ENCODE peak calls at places on chromosomes 11 and 22, in four cellular contexts. V is left ventricle myocardium inferior, E is sigmoid colon, F is mammary epithelial cell. M is an unnamed sample.

GRCh38 chr22:49647346-49648026 is 180.2 kb downstream of the BRD1 start:
- DNase-seq in V (no peak), E (no peak), F (no peak), M (no peak)

GRCh38 chr11:85884581-85885021 is 29.4 kb downstream of the CCDC83 start:
- DNase-seq in V (no peak), E (no peak), F (no peak), M (no peak)

GRCh38 chr11:12540913-12541587 is 133.2 kb upstream of the TEAD1 start:
- DNase-seq in V (no peak), E (peak), F (no peak), M (peak)

GRCh38 chr11:62552465-62552782 is 5.8 kb upstream of the AHNAK start:
- DNase-seq in V (peak), E (peak), F (no peak), M (peak)

GRCh38 chr11:120652705-120653335 is 141.3 kb downstream of the GRIK4 start:
- DNase-seq in V (no peak), E (no peak), F (no peak), M (no peak)

GRCh38 chr22:29469755-29470154 is 10.3 kb upstream of the NEFH start:
- DNase-seq in V (no peak), E (no peak), F (no peak), M (no peak)

GRCh38 chr11:34960277-34960676 is 43.9 kb downstream of the PDHX start:
- DNase-seq in V (peak), E (no peak), F (no peak), M (no peak)

GRCh38 chr11:10351435-10351767 is 46.5 kb downstream of the ADM start:
- DNase-seq in V (peak), E (no peak), F (no peak), M (peak)

GRCh38 chr11:85759915-85760314 is 51.0 kb downstream of the SYTL2 start:
- DNase-seq in V (no peak), E (no peak), F (peak), M (no peak)

GRCh38 chr11:13098067-13098466 is 89.0 kb downstream of the RASSF10 start:
- DNase-seq in V (no peak), E (no peak), F (peak), M (no peak)

GRCh38 chr11:33515347-33515746 is 185.3 kb downstream of the C11orf91 start:
- DNase-seq in V (no peak), E (no peak), F (peak), M (peak)

GRCh38 chr11:35377262-35377661 is 42.1 kb downstream of the SLC1A2 start:
- DNase-seq in V (no peak), E (no peak), F (no peak), M (no peak)

GRCh38 chr11:44596541-44597276 is 31.2 kb downstream of the CD82 start:
- DNase-seq in V (no peak), E (no peak), F (peak), M (no peak)

GRCh38 chr11:61111786-61112517 is 9.7 kb downstream of the CD5 start:
- DNase-seq in V (no peak), E (peak), F (no peak), M (no peak)

GRCh38 chr11:35927730-35928129 is 16.1 kb upstream of the LDLRAD3 start:
- DNase-seq in V (peak), E (peak), F (peak), M (peak)

GRCh38 chr11:19498986-19499669 is 213.5 kb upstream of the NAV2 start:
- DNase-seq in V (no peak), E (no peak), F (peak), M (no peak)

GRCh38 chr11:117300301-117300700 is 9.2 kb downstream of the BACE1-AS start:
- DNase-seq in V (no peak), E (peak), F (no peak), M (peak)
- H3K4me3 ChIP-seq in V (peak), E (no peak), F (no peak), M (peak)

GRCh38 chr11:6655790-6656580 is at the start of gene DCHS1:
- DNase-seq in V (no peak), E (peak), F (no peak), M (no peak)
- H3K4me3 ChIP-seq in V (peak), E (peak), F (no peak), M (peak)

GRCh38 chr22:38080847-38081635 is 2.9 kb downstream of the SLC16A8 start:
- DNase-seq in V (peak), E (no peak), F (no peak), M (no peak)
- H3K4me3 ChIP-seq in V (peak), E (no peak), F (peak), M (peak)

GRCh38 chr11:26717761-26718160 is 4.1 kb downstream of the SLC5A12 start:
- DNase-seq in V (no peak), E (no peak), F (no peak), M (no peak)
- H3K4me3 ChIP-seq in V (no peak), E (no peak), F (no peak), M (no peak)

GRCh38 chr22:31852691-31853370 is 91.5 kb upstream of the YWHAH start:
- DNase-seq in V (no peak), E (no peak), F (no peak), M (no peak)

GRCh38 chr22:31846161-31847115 is 92.6 kb downstream of the DEPDC5 start:
- DNase-seq in V (no peak), E (no peak), F (no peak), M (no peak)

GRCh38 chr22:31853736-31854500 is 90.4 kb upstream of the YWHAH start:
- DNase-seq in V (no peak), E (no peak), F (no peak), M (no peak)

GRCh38 chr22:31844941-31845340 is 91.1 kb downstream of the DEPDC5 start:
- DNase-seq in V (no peak), E (no peak), F (no peak), M (no peak)

DNA sequence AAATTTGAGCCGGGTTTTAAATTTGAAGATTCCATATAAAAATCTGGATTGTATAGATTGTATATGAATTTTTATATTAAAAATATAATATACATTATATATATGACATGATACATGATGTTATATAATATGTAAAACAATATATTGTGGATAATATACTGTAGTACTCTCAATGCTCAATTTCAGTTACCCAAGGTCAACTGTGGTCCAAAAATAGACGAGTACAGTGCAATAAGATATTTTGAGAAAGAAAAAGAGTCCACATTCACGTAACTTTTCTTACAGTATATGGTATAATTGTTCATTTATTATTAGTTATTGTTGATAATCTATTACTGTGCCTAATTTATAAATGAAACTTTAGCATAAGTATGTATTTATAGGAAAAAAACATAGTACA is 94.2 kb upstream of the YWHAH start:
- DNase-seq in V (no peak), E (no peak), F (no peak), M (no peak)
- H3K4me3 ChIP-seq in V (no peak), E (no peak), F (no peak), M (no peak)

GRCh38 chr22:20267441-20268288 is 453 bp downstream of the RTN4R start:
- DNase-seq in V (no peak), E (no peak), F (peak), M (no peak)

GRCh38 chr22:20268350-20269012 is 363 bp upstream of the RTN4R start:
- DNase-seq in V (peak), E (no peak), F (peak), M (peak)

GRCh38 chr22:20271114-20271994 is 3.2 kb upstream of the RTN4R start:
- DNase-seq in V (no peak), E (no peak), F (no peak), M (no peak)

GRCh38 chr22:20264614-20265452 is 3.3 kb downstream of the RTN4R start:
- DNase-seq in V (no peak), E (no peak), F (no peak), M (no peak)

DNA sequence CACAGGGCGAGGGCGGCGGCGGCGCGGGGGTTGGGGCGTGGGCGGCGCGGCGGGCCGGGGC is at the start of gene RTN4R:
- DNase-seq in V (no peak), E (no peak), F (no peak), M (no peak)
- H3K4me3 ChIP-seq in V (peak), E (no peak), F (peak), M (peak)

GRCh38 chr11:76152086-76152658 is 54.1 kb downstream of the WNT11 start:
- DNase-seq in V (peak), E (peak), F (peak), M (peak)
- H3K4me3 ChIP-seq in V (peak), E (no peak), F (peak), M (peak)

DNA sequence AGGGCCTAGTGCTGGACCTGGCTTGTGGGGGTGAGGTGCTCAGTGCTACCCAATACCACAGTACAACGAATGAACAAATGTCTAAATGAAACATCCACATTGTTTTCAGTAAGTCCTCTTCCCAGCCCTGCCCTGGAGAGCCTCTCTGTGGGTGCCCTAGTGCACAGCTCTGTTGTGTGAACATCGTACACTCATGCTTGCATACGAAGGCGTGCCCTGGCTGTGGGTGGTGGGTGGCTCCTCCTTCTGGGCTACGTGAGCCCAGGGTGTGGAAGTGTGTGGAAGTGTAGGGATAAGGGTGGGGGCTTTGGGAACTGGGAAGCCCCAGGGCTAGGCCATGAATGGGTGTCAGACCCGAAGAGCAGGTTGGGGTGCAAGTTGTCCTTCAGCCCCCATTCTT is 592 bp upstream of the NLRX1 start:
- DNase-seq in V (no peak), E (no peak), F (peak), M (no peak)
- H3K4me3 ChIP-seq in V (peak), E (no peak), F (no peak), M (peak)

GRCh38 chr11:69500285-69501120 is 19.0 kb downstream of the LINC01488 start:
- DNase-seq in V (no peak), E (peak), F (no peak), M (peak)
- H3K4me3 ChIP-seq in V (no peak), E (no peak), F (no peak), M (no peak)

M was measured in psoas muscle.